ENCODE peak calls at places on chromosomes 6 and 20, in ten cellular contexts. One of them, this sample, is unnamed.

GRCh38 chr6:21586760-21587181 is 6.8 kb upstream of the SOX4 start:
- DNase-seq in cardiac muscle cell: no peak
- DNase-seq in DND-41: no peak
- DNase-seq in suprapubic skin: peak; percentile 79
- DNase-seq in endothelial cell of umbilical vein: no peak
- DNase-seq in upper lobe of left lung: no peak
- DNase-seq in CD8-positive, alpha-beta T cell: no peak
- DNase-seq in naive thymus-derived CD4-positive, alpha-beta T cell: no peak
- DNase-seq in heart right ventricle: peak; percentile 47
- DNase-seq in lower lobe of right lung: peak; percentile 59
- DNase-seq in this sample: no peak

GRCh38 chr6:131858765-131859490 is 51.1 kb downstream of the ENPP1 start:
- DNase-seq in cardiac muscle cell: no peak
- DNase-seq in DND-41: no peak
- DNase-seq in suprapubic skin: no peak
- DNase-seq in endothelial cell of umbilical vein: peak; percentile 33
- DNase-seq in upper lobe of left lung: no peak
- DNase-seq in CD8-positive, alpha-beta T cell: no peak
- DNase-seq in naive thymus-derived CD4-positive, alpha-beta T cell: no peak
- DNase-seq in heart right ventricle: no peak
- DNase-seq in lower lobe of right lung: no peak
- DNase-seq in this sample: no peak

GRCh38 chr6:85129881-85130280 is 320.0 kb upstream of the NT5E start:
- DNase-seq in cardiac muscle cell: no peak
- DNase-seq in DND-41: no peak
- DNase-seq in suprapubic skin: no peak
- DNase-seq in endothelial cell of umbilical vein: no peak
- DNase-seq in upper lobe of left lung: no peak
- DNase-seq in CD8-positive, alpha-beta T cell: no peak
- DNase-seq in naive thymus-derived CD4-positive, alpha-beta T cell: no peak
- DNase-seq in heart right ventricle: no peak
- DNase-seq in lower lobe of right lung: no peak
- DNase-seq in this sample: no peak

GRCh38 chr6:26054937-26055669 is 32.1 kb upstream of the HFE start:
- DNase-seq in cardiac muscle cell: peak; percentile 93
- DNase-seq in DND-41: peak; percentile 95
- DNase-seq in suprapubic skin: peak; percentile 97
- DNase-seq in endothelial cell of umbilical vein: peak; percentile 94
- DNase-seq in upper lobe of left lung: no peak
- DNase-seq in CD8-positive, alpha-beta T cell: peak; percentile 74
- DNase-seq in naive thymus-derived CD4-positive, alpha-beta T cell: peak; percentile 85
- DNase-seq in heart right ventricle: peak; percentile 66
- DNase-seq in lower lobe of right lung: peak; percentile 86
- DNase-seq in this sample: peak; percentile 92

GRCh38 chr20:10357061-10357708 is 76.8 kb downstream of the MKKS start:
- DNase-seq in cardiac muscle cell: no peak
- DNase-seq in DND-41: no peak
- DNase-seq in suprapubic skin: no peak
- DNase-seq in endothelial cell of umbilical vein: peak; percentile 91
- DNase-seq in upper lobe of left lung: no peak
- DNase-seq in CD8-positive, alpha-beta T cell: no peak
- DNase-seq in naive thymus-derived CD4-positive, alpha-beta T cell: no peak
- DNase-seq in heart right ventricle: no peak
- DNase-seq in lower lobe of right lung: no peak
- DNase-seq in this sample: no peak

GRCh38 chr6:127022297-127022696 is 96.2 kb upstream of the RSPO3 start:
- DNase-seq in cardiac muscle cell: no peak
- DNase-seq in DND-41: no peak
- DNase-seq in suprapubic skin: no peak
- DNase-seq in endothelial cell of umbilical vein: no peak
- DNase-seq in upper lobe of left lung: no peak
- DNase-seq in CD8-positive, alpha-beta T cell: no peak
- DNase-seq in naive thymus-derived CD4-positive, alpha-beta T cell: no peak
- DNase-seq in heart right ventricle: no peak
- DNase-seq in lower lobe of right lung: peak; percentile 53
- DNase-seq in this sample: no peak

GRCh38 chr20:5691918-5692618 is 58.1 kb upstream of the SHLD1 start:
- DNase-seq in cardiac muscle cell: no peak
- DNase-seq in DND-41: peak; percentile 7
- DNase-seq in suprapubic skin: no peak
- DNase-seq in endothelial cell of umbilical vein: no peak
- DNase-seq in upper lobe of left lung: no peak
- DNase-seq in CD8-positive, alpha-beta T cell: no peak
- DNase-seq in naive thymus-derived CD4-positive, alpha-beta T cell: no peak
- DNase-seq in heart right ventricle: no peak
- DNase-seq in lower lobe of right lung: no peak
- DNase-seq in this sample: no peak

GRCh38 chr20:5535211-5535756 is 214.9 kb upstream of the SHLD1 start:
- DNase-seq in cardiac muscle cell: no peak
- DNase-seq in DND-41: no peak
- DNase-seq in suprapubic skin: no peak
- DNase-seq in endothelial cell of umbilical vein: no peak
- DNase-seq in upper lobe of left lung: no peak
- DNase-seq in CD8-positive, alpha-beta T cell: no peak
- DNase-seq in naive thymus-derived CD4-positive, alpha-beta T cell: no peak
- DNase-seq in heart right ventricle: no peak
- DNase-seq in lower lobe of right lung: no peak
- DNase-seq in this sample: no peak

GRCh38 chr6:39553811-39554802 is 171.1 kb downstream of the KIF6 start:
- DNase-seq in cardiac muscle cell: peak; percentile 14
- DNase-seq in DND-41: no peak
- DNase-seq in suprapubic skin: no peak
- DNase-seq in endothelial cell of umbilical vein: no peak
- DNase-seq in upper lobe of left lung: no peak
- DNase-seq in CD8-positive, alpha-beta T cell: no peak
- DNase-seq in naive thymus-derived CD4-positive, alpha-beta T cell: no peak
- DNase-seq in heart right ventricle: no peak
- DNase-seq in lower lobe of right lung: no peak
- DNase-seq in this sample: no peak

GRCh38 chr6:27288136-27289044 is 23.7 kb downstream of the POM121L2 start:
- DNase-seq in cardiac muscle cell: peak; percentile 27
- DNase-seq in DND-41: no peak
- DNase-seq in suprapubic skin: no peak
- DNase-seq in endothelial cell of umbilical vein: no peak
- DNase-seq in upper lobe of left lung: peak; percentile 48
- DNase-seq in CD8-positive, alpha-beta T cell: no peak
- DNase-seq in naive thymus-derived CD4-positive, alpha-beta T cell: no peak
- DNase-seq in heart right ventricle: no peak
- DNase-seq in lower lobe of right lung: no peak
- DNase-seq in this sample: no peak
- H3K9me3 ChIP-seq in cardiac muscle cell: no peaks in the 10 kb centered on the region
- H3K9me3 ChIP-seq in DND-41: no peaks in the 10 kb centered on the region
- H3K9me3 ChIP-seq in suprapubic skin: no peaks in the 10 kb centered on the region
- H3K9me3 ChIP-seq in endothelial cell of umbilical vein: no peaks in the 10 kb centered on the region
- H3K9me3 ChIP-seq in upper lobe of left lung: peaks cover 17% of the 10 kb centered on the region
- H3K9me3 ChIP-seq in CD8-positive, alpha-beta T cell: peaks cover 14% of the 10 kb centered on the region
- H3K9me3 ChIP-seq in naive thymus-derived CD4-positive, alpha-beta T cell: peaks cover 15% of the 10 kb centered on the region
- H3K9me3 ChIP-seq in heart right ventricle: no peaks in the 10 kb centered on the region
- H3K9me3 ChIP-seq in lower lobe of right lung: no peaks in the 10 kb centered on the region
- H3K9me3 ChIP-seq in this sample: no peaks in the 10 kb centered on the region

GRCh38 chr20:58496429-58496769 is 18.8 kb downstream of the APCDD1L start:
- DNase-seq in cardiac muscle cell: no peak
- DNase-seq in DND-41: no peak
- DNase-seq in suprapubic skin: no peak
- DNase-seq in endothelial cell of umbilical vein: no peak
- DNase-seq in upper lobe of left lung: peak; percentile 46
- DNase-seq in CD8-positive, alpha-beta T cell: no peak
- DNase-seq in naive thymus-derived CD4-positive, alpha-beta T cell: no peak
- DNase-seq in heart right ventricle: no peak
- DNase-seq in lower lobe of right lung: no peak
- DNase-seq in this sample: no peak

GRCh38 chr20:58498445-58499068 is 16.6 kb downstream of the APCDD1L start:
- DNase-seq in cardiac muscle cell: no peak
- DNase-seq in DND-41: no peak
- DNase-seq in suprapubic skin: no peak
- DNase-seq in endothelial cell of umbilical vein: no peak
- DNase-seq in upper lobe of left lung: no peak
- DNase-seq in CD8-positive, alpha-beta T cell: no peak
- DNase-seq in naive thymus-derived CD4-positive, alpha-beta T cell: no peak
- DNase-seq in heart right ventricle: no peak
- DNase-seq in lower lobe of right lung: no peak
- DNase-seq in this sample: peak; percentile 56

GRCh38 chr20:58497911-58498310 is 17.3 kb downstream of the APCDD1L start:
- DNase-seq in cardiac muscle cell: no peak
- DNase-seq in DND-41: no peak
- DNase-seq in suprapubic skin: no peak
- DNase-seq in endothelial cell of umbilical vein: no peak
- DNase-seq in upper lobe of left lung: no peak
- DNase-seq in CD8-positive, alpha-beta T cell: no peak
- DNase-seq in naive thymus-derived CD4-positive, alpha-beta T cell: no peak
- DNase-seq in heart right ventricle: no peak
- DNase-seq in lower lobe of right lung: no peak
- DNase-seq in this sample: peak; percentile 93

GRCh38 chr20:58495623-58496428 is 19.4 kb downstream of the APCDD1L start:
- DNase-seq in cardiac muscle cell: no peak
- DNase-seq in DND-41: no peak
- DNase-seq in suprapubic skin: no peak
- DNase-seq in endothelial cell of umbilical vein: no peak
- DNase-seq in upper lobe of left lung: peak; percentile 55
- DNase-seq in CD8-positive, alpha-beta T cell: no peak
- DNase-seq in naive thymus-derived CD4-positive, alpha-beta T cell: no peak
- DNase-seq in heart right ventricle: no peak
- DNase-seq in lower lobe of right lung: no peak
- DNase-seq in this sample: no peak

GRCh38 chr20:58497076-58497665 is 18.0 kb downstream of the APCDD1L start:
- DNase-seq in cardiac muscle cell: no peak
- DNase-seq in DND-41: no peak
- DNase-seq in suprapubic skin: no peak
- DNase-seq in endothelial cell of umbilical vein: no peak
- DNase-seq in upper lobe of left lung: no peak
- DNase-seq in CD8-positive, alpha-beta T cell: no peak
- DNase-seq in naive thymus-derived CD4-positive, alpha-beta T cell: no peak
- DNase-seq in heart right ventricle: no peak
- DNase-seq in lower lobe of right lung: no peak
- DNase-seq in this sample: peak; percentile 32
- H3K27me3 ChIP-seq in cardiac muscle cell: no peaks in the 10 kb centered on the region
- H3K27me3 ChIP-seq in DND-41: no peaks in the 10 kb centered on the region
- H3K27me3 ChIP-seq in suprapubic skin: no peaks in the 10 kb centered on the region
- H3K27me3 ChIP-seq in endothelial cell of umbilical vein: no peaks in the 10 kb centered on the region
- H3K27me3 ChIP-seq in upper lobe of left lung: no peaks in the 10 kb centered on the region
- H3K27me3 ChIP-seq in CD8-positive, alpha-beta T cell: no peaks in the 10 kb centered on the region
- H3K27me3 ChIP-seq in naive thymus-derived CD4-positive, alpha-beta T cell: no peaks in the 10 kb centered on the region
- H3K27me3 ChIP-seq in heart right ventricle: no peaks in the 10 kb centered on the region
- H3K27me3 ChIP-seq in lower lobe of right lung: no peaks in the 10 kb centered on the region
- H3K27me3 ChIP-seq in this sample: no peaks in the 10 kb centered on the region

DNA sequence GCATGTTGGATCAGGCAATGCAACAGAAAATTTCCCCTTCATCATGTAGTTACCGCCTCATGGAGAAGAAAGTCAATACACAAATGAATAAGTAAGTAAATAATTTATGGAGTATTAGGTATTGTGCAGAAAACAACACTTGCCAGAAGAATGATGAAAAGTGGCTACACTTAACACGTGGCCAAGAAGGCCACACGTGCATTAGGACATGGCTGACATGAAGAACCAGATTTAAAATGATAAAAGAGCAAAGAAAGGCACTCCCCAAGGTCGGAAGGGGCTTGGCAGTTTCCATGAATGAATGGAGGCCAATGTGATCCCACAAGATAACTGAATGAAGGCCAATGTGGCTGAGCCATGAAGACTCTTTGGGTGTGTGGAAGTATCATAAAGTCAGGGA is 447.2 kb downstream of the DOK5 start:
- DNase-seq in cardiac muscle cell: no peak
- DNase-seq in DND-41: no peak
- DNase-seq in suprapubic skin: no peak
- DNase-seq in endothelial cell of umbilical vein: no peak
- DNase-seq in upper lobe of left lung: no peak
- DNase-seq in CD8-positive, alpha-beta T cell: no peak
- DNase-seq in naive thymus-derived CD4-positive, alpha-beta T cell: no peak
- DNase-seq in heart right ventricle: no peak
- DNase-seq in lower lobe of right lung: no peak
- DNase-seq in this sample: no peak
- H3K9me3 ChIP-seq in cardiac muscle cell: no peaks in the 10 kb centered on the region
- H3K9me3 ChIP-seq in DND-41: no peaks in the 10 kb centered on the region
- H3K9me3 ChIP-seq in suprapubic skin: no peaks in the 10 kb centered on the region
- H3K9me3 ChIP-seq in endothelial cell of umbilical vein: peaks cover 2% of the 10 kb centered on the region
- H3K9me3 ChIP-seq in upper lobe of left lung: no peaks in the 10 kb centered on the region
- H3K9me3 ChIP-seq in CD8-positive, alpha-beta T cell: no peaks in the 10 kb centered on the region
- H3K9me3 ChIP-seq in naive thymus-derived CD4-positive, alpha-beta T cell: no peaks in the 10 kb centered on the region
- H3K9me3 ChIP-seq in heart right ventricle: no peaks in the 10 kb centered on the region
- H3K9me3 ChIP-seq in lower lobe of right lung: no peaks in the 10 kb centered on the region
- H3K9me3 ChIP-seq in this sample: no peaks in the 10 kb centered on the region

GRCh38 chr6:11012295-11012754 is 31.8 kb downstream of the ELOVL2 start:
- DNase-seq in cardiac muscle cell: no peak
- DNase-seq in DND-41: no peak
- DNase-seq in suprapubic skin: no peak
- DNase-seq in endothelial cell of umbilical vein: no peak
- DNase-seq in upper lobe of left lung: no peak
- DNase-seq in CD8-positive, alpha-beta T cell: no peak
- DNase-seq in naive thymus-derived CD4-positive, alpha-beta T cell: no peak
- DNase-seq in heart right ventricle: no peak
- DNase-seq in lower lobe of right lung: no peak
- DNase-seq in this sample: no peak

GRCh38 chr6:11012976-11013375 is 31.1 kb downstream of the ELOVL2 start:
- DNase-seq in cardiac muscle cell: no peak
- DNase-seq in DND-41: no peak
- DNase-seq in suprapubic skin: no peak
- DNase-seq in endothelial cell of umbilical vein: no peak
- DNase-seq in upper lobe of left lung: no peak
- DNase-seq in CD8-positive, alpha-beta T cell: no peak
- DNase-seq in naive thymus-derived CD4-positive, alpha-beta T cell: no peak
- DNase-seq in heart right ventricle: no peak
- DNase-seq in lower lobe of right lung: no peak
- DNase-seq in this sample: no peak

GRCh38 chr6:11016452-11016851 is 27.7 kb downstream of the ELOVL2 start:
- DNase-seq in cardiac muscle cell: no peak
- DNase-seq in DND-41: no peak
- DNase-seq in suprapubic skin: no peak
- DNase-seq in endothelial cell of umbilical vein: no peak
- DNase-seq in upper lobe of left lung: no peak
- DNase-seq in CD8-positive, alpha-beta T cell: no peak
- DNase-seq in naive thymus-derived CD4-positive, alpha-beta T cell: no peak
- DNase-seq in heart right ventricle: no peak
- DNase-seq in lower lobe of right lung: no peak
- DNase-seq in this sample: no peak

GRCh38 chr6:11011787-11012234 is 32.3 kb downstream of the ELOVL2 start:
- DNase-seq in cardiac muscle cell: peak; percentile 28
- DNase-seq in DND-41: no peak
- DNase-seq in suprapubic skin: no peak
- DNase-seq in endothelial cell of umbilical vein: no peak
- DNase-seq in upper lobe of left lung: no peak
- DNase-seq in CD8-positive, alpha-beta T cell: no peak
- DNase-seq in naive thymus-derived CD4-positive, alpha-beta T cell: no peak
- DNase-seq in heart right ventricle: no peak
- DNase-seq in lower lobe of right lung: no peak
- DNase-seq in this sample: no peak

GRCh38 chr6:11013671-11014070 is 30.4 kb downstream of the ELOVL2 start:
- DNase-seq in cardiac muscle cell: no peak
- DNase-seq in DND-41: no peak
- DNase-seq in suprapubic skin: no peak
- DNase-seq in endothelial cell of umbilical vein: no peak
- DNase-seq in upper lobe of left lung: no peak
- DNase-seq in CD8-positive, alpha-beta T cell: no peak
- DNase-seq in naive thymus-derived CD4-positive, alpha-beta T cell: no peak
- DNase-seq in heart right ventricle: no peak
- DNase-seq in lower lobe of right lung: no peak
- DNase-seq in this sample: no peak
- H3K27me3 ChIP-seq in cardiac muscle cell: no peaks in the 10 kb centered on the region
- H3K27me3 ChIP-seq in DND-41: peaks cover 25% of the 10 kb centered on the region
- H3K27me3 ChIP-seq in suprapubic skin: peaks cover 17% of the 10 kb centered on the region
- H3K27me3 ChIP-seq in endothelial cell of umbilical vein: peaks cover 4% of the 10 kb centered on the region
- H3K27me3 ChIP-seq in upper lobe of left lung: no peaks in the 10 kb centered on the region
- H3K27me3 ChIP-seq in CD8-positive, alpha-beta T cell: peaks cover 3% of the 10 kb centered on the region
- H3K27me3 ChIP-seq in naive thymus-derived CD4-positive, alpha-beta T cell: no peaks in the 10 kb centered on the region
- H3K27me3 ChIP-seq in heart right ventricle: no peaks in the 10 kb centered on the region
- H3K27me3 ChIP-seq in lower lobe of right lung: peaks cover 3% of the 10 kb centered on the region
- H3K27me3 ChIP-seq in this sample: no peaks in the 10 kb centered on the region

This sample was measured in HAP-1.